ENCODE peak calls at places on chromosomes 3 and 15, in six cellular contexts. F is stimulated activated CD4-positive, alpha-beta T cell treated with anti-CD3 and anti-CD28 coated beads, Interleukin-2, amount 100 ng/mL, for 48 hours; Y is Right ventricle myocardium superior; H is cardiac septum; P is activated CD4-positive, CD25-positive, alpha-beta regulatory T cell; W is NCI-H1694. E is an unnamed sample.

GRCh38 chr3:141537866-141538265 is 51.0 kb downstream of the RASA2 start:
- DNase-seq in F (no peak), Y (no peak), H (no peak), P (no peak), W (no peak), E (no peak)

GRCh38 chr15:50355980-50356379 is 982 bp upstream of the GABPB1 start:
- DNase-seq in F (no peak), Y (no peak), H (no peak), P (no peak), W (no peak), E (no peak)

GRCh38 chr15:64630403-64631107 is 144.8 kb downstream of the RBPMS2 start:
- DNase-seq in F (no peak), Y (no peak), H (no peak), P (no peak), W (no peak), E (no peak)

GRCh38 chr3:105791919-105792786 is 76.7 kb downstream of the CBLB start:
- DNase-seq in F (no peak), Y (peak; percentile 86), H (no peak), P (no peak), W (no peak), E (no peak)

GRCh38 chr3:14652-15051 is 181.9 kb upstream of the CHL1 start:
- DNase-seq in F (no peak), Y (no peak), H (no peak), P (no peak), W (no peak), E (no peak)

GRCh38 chr15:68440136-68440535 is 8.2 kb upstream of the ITGA11 start:
- DNase-seq in F (no peak), Y (no peak), H (no peak), P (no peak), W (no peak), E (no peak)

GRCh38 chr3:112390783-112391641 is 58.1 kb downstream of the CD200 start:
- DNase-seq in F (no peak), Y (no peak), H (no peak), P (no peak), W (no peak), E (no peak)

GRCh38 chr15:41936649-41937567 is 35.4 kb downstream of the EHD4 start:
- DNase-seq in F (peak; percentile 68), Y (peak; percentile 64), H (no peak), P (peak; percentile 65), W (no peak), E (no peak)

GRCh38 chr15:46848704-46849103 is 868.6 kb upstream of the SEMA6D start:
- DNase-seq in F (no peak), Y (no peak), H (no peak), P (no peak), W (no peak), E (no peak)

GRCh38 chr3:12507871-12508281 is 23.6 kb downstream of the TSEN2 start:
- DNase-seq in F (no peak), Y (no peak), H (no peak), P (no peak), W (no peak), E (no peak)

GRCh38 chr3:152621967-152622812 is 212.7 kb upstream of the P2RY1 start:
- DNase-seq in F (no peak), Y (no peak), H (no peak), P (no peak), W (no peak), E (no peak)

GRCh38 chr3:183094711-183095110 is 4.6 kb downstream of the MCCC1 start:
- DNase-seq in F (no peak), Y (no peak), H (no peak), P (no peak), W (no peak), E (no peak)

GRCh38 chr3:158839966-158840365 is 38.1 kb downstream of the MFSD1 start:
- DNase-seq in F (no peak), Y (no peak), H (no peak), P (no peak), W (no peak), E (no peak)

GRCh38 chr15:74982183-74982582 is 13.2 kb upstream of the SCAMP5 start:
- DNase-seq in F (no peak), Y (no peak), H (no peak), P (no peak), W (no peak), E (no peak)

GRCh38 chr15:56249080-56249479 is 5.4 kb upstream of the RFX7 start:
- DNase-seq in F (no peak), Y (no peak), H (no peak), P (no peak), W (peak; percentile 36), E (no peak)

GRCh38 chr3:146187334-146187950 is 26.5 kb upstream of the PLOD2 start:
- DNase-seq in F (no peak), Y (no peak), H (no peak), P (no peak), W (peak; percentile 31), E (no peak)

GRCh38 chr15:96766387-96766786 is 435.9 kb downstream of the NR2F2 start:
- DNase-seq in F (no peak), Y (no peak), H (no peak), P (no peak), W (no peak), E (no peak)

GRCh38 chr3:78204977-78205376 is 1165.1 kb downstream of the ROBO2 start:
- DNase-seq in F (no peak), Y (no peak), H (no peak), P (no peak), W (no peak), E (no peak)

GRCh38 chr3:71225951-71226564 is 357.5 kb downstream of the FOXP1 start:
- DNase-seq in F (no peak), Y (no peak), H (no peak), P (no peak), W (no peak), E (no peak)

GRCh38 chr3:19093084-19093483 is 55.2 kb upstream of the KCNH8 start:
- DNase-seq in F (no peak), Y (no peak), H (no peak), P (no peak), W (no peak), E (no peak)

GRCh38 chr3:174132421-174133042 is 726.6 kb upstream of the NAALADL2 start:
- DNase-seq in F (no peak), Y (no peak), H (no peak), P (no peak), W (no peak), E (no peak)

GRCh38 chr15:44096596-44096995 is 98.5 kb downstream of the FRMD5 start:
- DNase-seq in F (no peak), Y (no peak), H (no peak), P (no peak), W (no peak), E (no peak)

GRCh38 chr15:85397926-85398325 is 17.5 kb downstream of the AKAP13 start:
- DNase-seq in F (no peak), Y (no peak), H (no peak), P (no peak), W (no peak), E (no peak)

GRCh38 chr3:49794431-49794830 is 5.2 kb downstream of the CDHR4 start:
- DNase-seq in F (no peak), Y (no peak), H (no peak), P (no peak), W (no peak), E (no peak)

GRCh38 chr3:159763466-159764210 is 225.0 kb upstream of the IL12A start:
- DNase-seq in F (no peak), Y (peak; percentile 86), H (peak; percentile 92), P (no peak), W (no peak), E (no peak)

GRCh38 chr15:58260911-58261267 is 122.7 kb downstream of the AQP9 start:
- DNase-seq in F (no peak), Y (peak; percentile 76), H (no peak), P (no peak), W (no peak), E (no peak)

GRCh38 chr3:116815831-116816588 is 106.4 kb downstream of the TUSC7 start:
- DNase-seq in F (no peak), Y (no peak), H (no peak), P (no peak), W (no peak), E (no peak)

GRCh38 chr3:64082411-64082810 is 59.1 kb upstream of the PSMD6 start:
- DNase-seq in F (no peak), Y (no peak), H (no peak), P (no peak), W (no peak), E (no peak)

GRCh38 chr3:11464356-11464755 is 179.4 kb downstream of the VGLL4 start:
- DNase-seq in F (no peak), Y (no peak), H (no peak), P (no peak), W (no peak), E (no peak)

GRCh38 chr3:9820944-9821343 is 10.9 kb downstream of the TTLL3 start:
- DNase-seq in F (no peak), Y (peak; percentile 1), H (no peak), P (no peak), W (no peak), E (no peak)

GRCh38 chr3:157166115-157166514 is 6.2 kb upstream of the CCNL1 start:
- DNase-seq in F (no peak), Y (no peak), H (no peak), P (no peak), W (no peak), E (peak; percentile 16)

GRCh38 chr3:101084404-101084803 is 91.2 kb upstream of the ABI3BP start:
- DNase-seq in F (no peak), Y (no peak), H (no peak), P (no peak), W (no peak), E (no peak)

GRCh38 chr3:129104498-129105079 is 17.0 kb downstream of the RAB43 start:
- DNase-seq in F (no peak), Y (no peak), H (no peak), P (no peak), W (no peak), E (no peak)

GRCh38 chr3:161305095-161305991 is 66.0 kb downstream of the SPTSSB start:
- DNase-seq in F (no peak), Y (no peak), H (no peak), P (no peak), W (no peak), E (no peak)

GRCh38 chr3:54067060-54067459 is 55.3 kb upstream of the CACNA2D3 start:
- DNase-seq in F (no peak), Y (no peak), H (no peak), P (no peak), W (no peak), E (no peak)